ENCODE peak calls at places on chromosomes 6 and 20, in five cellular contexts. D, E, P, G and V are unnamed samples.

GRCh38 chr20:64205611-64206026 is 41.4 kb downstream of the MYT1 start:
- DNase-seq in D (no peak), E (no peak), P (no peak), G (no peak), V (no peak)

GRCh38 chr20:56433880-56434255 is 21.8 kb downstream of the CASS4 start:
- DNase-seq in D (no peak), E (no peak), P (no peak), G (peak; percentile 48), V (no peak)

GRCh38 chr20:58546756-58547526 is 31.7 kb upstream of the APCDD1L start:
- DNase-seq in D (no peak), E (no peak), P (no peak), G (no peak), V (no peak)

GRCh38 chr6:31952140-31952805 is 6.4 kb downstream of the CFB start:
- DNase-seq in D (no peak), E (no peak), P (no peak), G (peak; percentile 72), V (peak; percentile 27)

GRCh38 chr6:40626886-40627285 is 39.7 kb upstream of the LRFN2 start:
- DNase-seq in D (no peak), E (no peak), P (no peak), G (peak; percentile 79), V (no peak)

GRCh38 chr6:39574991-39575390 is 150.2 kb downstream of the KIF6 start:
- DNase-seq in D (no peak), E (no peak), P (no peak), G (no peak), V (no peak)

GRCh38 chr20:37538003-37538402 is 10.3 kb upstream of the BLCAP start:
- DNase-seq in D (no peak), E (no peak), P (no peak), G (peak; percentile 47), V (no peak)

GRCh38 chr6:109961666-109962065 is 16.4 kb upstream of the GPR6 start:
- DNase-seq in D (no peak), E (no peak), P (no peak), G (peak; percentile 23), V (peak; percentile 19)

GRCh38 chr6:30945281-30945680 is 4.5 kb downstream of the MUCL3 start:
- DNase-seq in D (no peak), E (no peak), P (no peak), G (no peak), V (no peak)

GRCh38 chr20:35743693-35744491 is 1.8 kb upstream of the RBM39 start:
- DNase-seq in D (no peak), E (no peak), P (no peak), G (peak; percentile 78), V (no peak)

GRCh38 chr6:43146709-43147108 is 24.4 kb upstream of the SRF start:
- DNase-seq in D (no peak), E (no peak), P (no peak), G (no peak), V (no peak)

GRCh38 chr6:46993846-46994245 is 48.3 kb downstream of the ADGRF1 start:
- DNase-seq in D (no peak), E (no peak), P (no peak), G (peak; percentile 70), V (peak; percentile 77)

GRCh38 chr20:58389324-58389967 is 417 bp downstream of the VAPB start:
- DNase-seq in D (no peak), E (no peak), P (no peak), G (peak; percentile 67), V (no peak)

GRCh38 chr6:152572395-152573061 is 64.6 kb downstream of the SYNE1 start:
- DNase-seq in D (no peak), E (no peak), P (no peak), G (no peak), V (no peak)

GRCh38 chr20:52004720-52005119 is 186.9 kb downstream of the ZFP64 start:
- DNase-seq in D (no peak), E (peak; percentile 40), P (no peak), G (peak; percentile 25), V (no peak)

GRCh38 chr6:41466437-41466990 is 79.7 kb upstream of the FOXP4 start:
- DNase-seq in D (no peak), E (no peak), P (no peak), G (no peak), V (no peak)

GRCh38 chr6:7975764-7976146 is 65.2 kb upstream of the TXNDC5 start:
- DNase-seq in D (no peak), E (no peak), P (no peak), G (no peak), V (peak; percentile 7)

GRCh38 chr20:38479596-38479995 is 7.0 kb downstream of the RALGAPB start:
- DNase-seq in D (no peak), E (no peak), P (no peak), G (no peak), V (no peak)

GRCh38 chr20:56762829-56763228 is 133.7 kb downstream of the TFAP2C start:
- DNase-seq in D (no peak), E (no peak), P (no peak), G (no peak), V (no peak)

GRCh38 chr20:48578397-48579098 is 249.3 kb downstream of the PREX1 start:
- DNase-seq in D (no peak), E (no peak), P (no peak), G (no peak), V (no peak)

GRCh38 chr6:148080311-148080710 is 262.3 kb upstream of the SASH1 start:
- DNase-seq in D (no peak), E (no peak), P (no peak), G (no peak), V (no peak)

GRCh38 chr6:107402533-107402932 is 56.8 kb downstream of the PDSS2 start:
- DNase-seq in D (no peak), E (no peak), P (no peak), G (no peak), V (no peak)